ENCODE peak calls at places on chromosome 17, in ten cellular contexts. One of them, this sample, is unnamed.

GRCh38 chr17:7825206-7825980 is 8.6 kb upstream of the KDM6B start:
- DNase-seq in cortex of kidney: no peak
- DNase-seq in T-helper 2 cell: no peak
- DNase-seq in heart left ventricle: no peak
- DNase-seq in IMR-90: no peak
- DNase-seq in GM04503: no peak
- DNase-seq in mesendoderm: no peak
- DNase-seq in DMS 273 treated with DMSO at 0.1 percent for 48 hours: no peak
- DNase-seq in fibroblast of pulmonary artery: no peak
- DNase-seq in M059J: peak; percentile 33
- DNase-seq in this sample: no peak

GRCh38 chr17:47705536-47706481 is 11.8 kb downstream of the TBKBP1 start:
- DNase-seq in cortex of kidney: no peak
- DNase-seq in T-helper 2 cell: no peak
- DNase-seq in heart left ventricle: no peak
- DNase-seq in IMR-90: no peak
- DNase-seq in GM04503: no peak
- DNase-seq in mesendoderm: no peak
- DNase-seq in DMS 273 treated with DMSO at 0.1 percent for 48 hours: no peak
- DNase-seq in fibroblast of pulmonary artery: no peak
- DNase-seq in M059J: no peak
- DNase-seq in this sample: no peak

GRCh38 chr17:6894206-6894528 is 62.6 kb upstream of the TEKT1 start:
- DNase-seq in cortex of kidney: no peak
- DNase-seq in T-helper 2 cell: no peak
- DNase-seq in heart left ventricle: no peak
- DNase-seq in IMR-90: no peak
- DNase-seq in GM04503: no peak
- DNase-seq in mesendoderm: peak; percentile 75
- DNase-seq in DMS 273 treated with DMSO at 0.1 percent for 48 hours: no peak
- DNase-seq in fibroblast of pulmonary artery: peak; percentile 40
- DNase-seq in M059J: no peak
- DNase-seq in this sample: no peak

GRCh38 chr17:47713980-47714689 is 18.9 kb upstream of the TBX21 start:
- DNase-seq in cortex of kidney: no peak
- DNase-seq in T-helper 2 cell: no peak
- DNase-seq in heart left ventricle: no peak
- DNase-seq in IMR-90: no peak
- DNase-seq in GM04503: no peak
- DNase-seq in mesendoderm: no peak
- DNase-seq in DMS 273 treated with DMSO at 0.1 percent for 48 hours: no peak
- DNase-seq in fibroblast of pulmonary artery: no peak
- DNase-seq in M059J: no peak
- DNase-seq in this sample: no peak

GRCh38 chr17:43418441-43419374 is 19.9 kb downstream of the ARL4D start:
- DNase-seq in cortex of kidney: no peak
- DNase-seq in T-helper 2 cell: no peak
- DNase-seq in heart left ventricle: no peak
- DNase-seq in IMR-90: peak; percentile 92
- DNase-seq in GM04503: peak; percentile 77
- DNase-seq in mesendoderm: peak; percentile 77
- DNase-seq in DMS 273 treated with DMSO at 0.1 percent for 48 hours: peak; percentile 83
- DNase-seq in fibroblast of pulmonary artery: peak; percentile 79
- DNase-seq in M059J: peak; percentile 93
- DNase-seq in this sample: no peak

GRCh38 chr17:76410328-76410965 is 26.0 kb downstream of the SPHK1 start:
- DNase-seq in cortex of kidney: no peak
- DNase-seq in T-helper 2 cell: no peak
- DNase-seq in heart left ventricle: no peak
- DNase-seq in IMR-90: no peak
- DNase-seq in GM04503: no peak
- DNase-seq in mesendoderm: no peak
- DNase-seq in DMS 273 treated with DMSO at 0.1 percent for 48 hours: no peak
- DNase-seq in fibroblast of pulmonary artery: no peak
- DNase-seq in M059J: no peak
- DNase-seq in this sample: no peak

GRCh38 chr17:38870259-38871165 is 654 bp downstream of the LASP1 start:
- DNase-seq in cortex of kidney: no peak
- DNase-seq in T-helper 2 cell: peak; percentile 63
- DNase-seq in heart left ventricle: peak; percentile 81
- DNase-seq in IMR-90: peak; percentile 42
- DNase-seq in GM04503: no peak
- DNase-seq in mesendoderm: peak; percentile 45
- DNase-seq in DMS 273 treated with DMSO at 0.1 percent for 48 hours: no peak
- DNase-seq in fibroblast of pulmonary artery: no peak
- DNase-seq in M059J: peak; percentile 76
- DNase-seq in this sample: peak; percentile 38

GRCh38 chr17:45282683-45283644 is 21.1 kb upstream of the SPATA32 start:
- DNase-seq in cortex of kidney: no peak
- DNase-seq in T-helper 2 cell: no peak
- DNase-seq in heart left ventricle: no peak
- DNase-seq in IMR-90: peak; percentile 88
- DNase-seq in GM04503: no peak
- DNase-seq in mesendoderm: peak; percentile 51
- DNase-seq in DMS 273 treated with DMSO at 0.1 percent for 48 hours: no peak
- DNase-seq in fibroblast of pulmonary artery: peak; percentile 76
- DNase-seq in M059J: no peak
- DNase-seq in this sample: no peak

GRCh38 chr17:41420134-41420533 is 4.3 kb downstream of the KRT37 start:
- DNase-seq in cortex of kidney: no peak
- DNase-seq in T-helper 2 cell: no peak
- DNase-seq in heart left ventricle: no peak
- DNase-seq in IMR-90: peak; percentile 26
- DNase-seq in GM04503: no peak
- DNase-seq in mesendoderm: no peak
- DNase-seq in DMS 273 treated with DMSO at 0.1 percent for 48 hours: no peak
- DNase-seq in fibroblast of pulmonary artery: no peak
- DNase-seq in M059J: peak; percentile 66
- DNase-seq in this sample: no peak

GRCh38 chr17:55069983-55070529 is 101.5 kb downstream of the STXBP4 start:
- DNase-seq in cortex of kidney: no peak
- DNase-seq in T-helper 2 cell: no peak
- DNase-seq in heart left ventricle: no peak
- DNase-seq in IMR-90: no peak
- DNase-seq in GM04503: no peak
- DNase-seq in mesendoderm: no peak
- DNase-seq in DMS 273 treated with DMSO at 0.1 percent for 48 hours: no peak
- DNase-seq in fibroblast of pulmonary artery: no peak
- DNase-seq in M059J: no peak
- DNase-seq in this sample: no peak

GRCh38 chr17:39664581-39665561 is at the start of gene TCAP:
- DNase-seq in cortex of kidney: no peak
- DNase-seq in T-helper 2 cell: no peak
- DNase-seq in heart left ventricle: peak; percentile 76
- DNase-seq in IMR-90: no peak
- DNase-seq in GM04503: no peak
- DNase-seq in mesendoderm: no peak
- DNase-seq in DMS 273 treated with DMSO at 0.1 percent for 48 hours: no peak
- DNase-seq in fibroblast of pulmonary artery: no peak
- DNase-seq in M059J: no peak
- DNase-seq in this sample: no peak

GRCh38 chr17:66459811-66460270 is 157.4 kb downstream of the PRKCA start:
- DNase-seq in cortex of kidney: no peak
- DNase-seq in T-helper 2 cell: no peak
- DNase-seq in heart left ventricle: peak; percentile 33
- DNase-seq in IMR-90: peak; percentile 99
- DNase-seq in GM04503: peak; percentile 94
- DNase-seq in mesendoderm: peak; percentile 37
- DNase-seq in DMS 273 treated with DMSO at 0.1 percent for 48 hours: no peak
- DNase-seq in fibroblast of pulmonary artery: peak; percentile 99
- DNase-seq in M059J: peak; percentile 95
- DNase-seq in this sample: no peak

GRCh38 chr17:44269118-44269794 is 1.3 kb upstream of the SLC4A1 start:
- DNase-seq in cortex of kidney: no peak
- DNase-seq in T-helper 2 cell: no peak
- DNase-seq in heart left ventricle: no peak
- DNase-seq in IMR-90: no peak
- DNase-seq in GM04503: no peak
- DNase-seq in mesendoderm: no peak
- DNase-seq in DMS 273 treated with DMSO at 0.1 percent for 48 hours: no peak
- DNase-seq in fibroblast of pulmonary artery: no peak
- DNase-seq in M059J: peak; percentile 15
- DNase-seq in this sample: no peak